ENCODE peak calls at places on chromosome 2, in four cellular contexts. H is thyroid gland, U is A549, I is transverse colon. S is an unnamed sample.

GRCh38 chr2:135093685-135094340 is 41.7 kb downstream of the RAB3GAP1 start:
- DNase-seq in H (no peak), U (no peak), I (no peak), S (no peak)

GRCh38 chr2:71560286-71561011 is 107.1 kb downstream of the DYSF start:
- DNase-seq in H (peak; percentile 75), U (no peak), I (no peak), S (no peak)

GRCh38 chr2:235149240-235149641 is 197.4 kb downstream of the SH3BP4 start:
- DNase-seq in H (no peak), U (no peak), I (no peak), S (no peak)

GRCh38 chr2:174681099-174681982 is 82.9 kb downstream of the CHRNA1 start:
- DNase-seq in H (no peak), U (peak; percentile 24), I (peak; percentile 15), S (peak; percentile 38)

GRCh38 chr2:106983305-106983704 is 97.3 kb upstream of the ST6GAL2 start:
- DNase-seq in H (no peak), U (no peak), I (no peak), S (no peak)

GRCh38 chr2:217612920-217613319 is 389.9 kb downstream of the TNS1 start:
- DNase-seq in H (no peak), U (no peak), I (no peak), S (no peak)

GRCh38 chr2:41928593-41928992 is 119.2 kb upstream of the PKDCC start:
- DNase-seq in H (no peak), U (peak; percentile 66), I (no peak), S (peak; percentile 78)

GRCh38 chr2:149329470-149330126 is 789 bp upstream of the LYPD6 start:
- DNase-seq in H (peak; percentile 57), U (peak; percentile 51), I (peak; percentile 59), S (peak; percentile 81)

GRCh38 chr2:239161711-239162140 is 239.1 kb downstream of the HDAC4 start:
- DNase-seq in H (no peak), U (no peak), I (no peak), S (no peak)

GRCh38 chr2:205752924-205753323 is 70.6 kb downstream of the NRP2 start:
- DNase-seq in H (no peak), U (no peak), I (no peak), S (no peak)

GRCh38 chr2:127569274-127570065 is 34.0 kb downstream of the MYO7B start:
- DNase-seq in H (no peak), U (no peak), I (no peak), S (peak; percentile 78)

GRCh38 chr2:48569433-48569832 is 39.5 kb downstream of the STON1 start:
- DNase-seq in H (no peak), U (no peak), I (no peak), S (no peak)

GRCh38 chr2:88090446-88091283 is 23.0 kb downstream of the SMYD1 start:
- DNase-seq in H (no peak), U (no peak), I (no peak), S (no peak)

GRCh38 chr2:46873632-46874068 is 42.0 kb downstream of the MCFD2 start:
- DNase-seq in H (peak; percentile 22), U (peak; percentile 99), I (peak; percentile 73), S (peak; percentile 97)

GRCh38 chr2:240926516-240927389 is 20.6 kb downstream of the CROCC2 start:
- DNase-seq in H (no peak), U (no peak), I (peak; percentile 8), S (no peak)

GRCh38 chr2:148483675-148484074 is 160.9 kb upstream of the EPC2 start:
- DNase-seq in H (no peak), U (no peak), I (no peak), S (no peak)

GRCh38 chr2:231411871-231412615 is 16.5 kb downstream of the B3GNT7 start:
- DNase-seq in H (peak; percentile 90), U (peak; percentile 67), I (peak; percentile 94), S (peak; percentile 83)

GRCh38 chr2:121338281-121338680 is 53.3 kb upstream of the TFCP2L1 start:
- DNase-seq in H (no peak), U (no peak), I (no peak), S (no peak)

GRCh38 chr2:232419245-232420072 is 12.8 kb downstream of the ALPG start:
- DNase-seq in H (peak; percentile 20), U (no peak), I (no peak), S (no peak)

GRCh38 chr2:42787424-42787787 is 5.0 kb downstream of the HAAO start:
- DNase-seq in H (no peak), U (no peak), I (no peak), S (no peak)

GRCh38 chr2:231613054-231613654 is 20.5 kb downstream of the TEX44 start:
- DNase-seq in H (no peak), U (no peak), I (no peak), S (no peak)

GRCh38 chr2:105261061-105261460 is 19.5 kb downstream of the GPR45 start:
- DNase-seq in H (no peak), U (no peak), I (no peak), S (no peak)

GRCh38 chr2:30979822-30980245 is 158.4 kb downstream of the GALNT14 start:
- DNase-seq in H (no peak), U (peak; percentile 41), I (no peak), S (peak; percentile 61)

GRCh38 chr2:42044939-42045338 is 2.9 kb upstream of the PKDCC start:
- DNase-seq in H (no peak), U (no peak), I (no peak), S (no peak)

GRCh38 chr2:42962521-42962953 is 170.2 kb upstream of the HAAO start:
- DNase-seq in H (no peak), U (no peak), I (no peak), S (no peak)

GRCh38 chr2:177692828-177693269 is 300.3 kb downstream of the AGPS start:
- DNase-seq in H (no peak), U (peak; percentile 46), I (no peak), S (no peak)

GRCh38 chr2:188897096-188897495 is 77.1 kb upstream of the COL3A1 start:
- DNase-seq in H (peak; percentile 71), U (no peak), I (no peak), S (no peak)

DNA sequence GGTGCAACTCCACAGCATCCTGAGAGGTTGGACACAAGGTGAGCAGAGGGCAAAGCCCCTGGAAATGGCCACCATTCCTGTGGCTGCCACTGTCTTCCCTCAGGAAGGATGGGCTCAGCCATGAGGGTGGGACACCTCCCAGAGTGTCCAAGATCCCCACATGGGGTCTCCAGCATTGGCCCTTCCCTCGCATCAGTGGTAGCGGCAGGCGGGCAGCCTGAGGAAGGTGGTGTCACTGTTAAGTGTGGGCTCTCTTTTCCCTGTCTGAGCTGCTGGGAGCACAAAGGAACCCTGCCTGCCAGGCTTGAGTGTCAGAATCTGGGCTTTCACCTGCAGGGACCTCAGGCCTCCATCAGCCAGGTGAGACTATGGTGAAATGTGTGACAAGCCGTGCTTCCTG is 47.6 kb downstream of the SP110 start:
- DNase-seq in H (no peak), U (no peak), I (no peak), S (no peak)
- TF ChIP-seq POLR2A in H (no peak), U (no peak), I (no peak), S (no peak)

GRCh38 chr2:73111300-73112025 is 1.3 kb downstream of the RAB11FIP5 start:
- DNase-seq in H (peak; percentile 41), U (peak; percentile 62), I (peak; percentile 55), S (peak; percentile 62)
- TF ChIP-seq POLR2A in H (no peak), U (no peak), I (peak; percentile 33), S (peak; percentile 23)

DNA sequence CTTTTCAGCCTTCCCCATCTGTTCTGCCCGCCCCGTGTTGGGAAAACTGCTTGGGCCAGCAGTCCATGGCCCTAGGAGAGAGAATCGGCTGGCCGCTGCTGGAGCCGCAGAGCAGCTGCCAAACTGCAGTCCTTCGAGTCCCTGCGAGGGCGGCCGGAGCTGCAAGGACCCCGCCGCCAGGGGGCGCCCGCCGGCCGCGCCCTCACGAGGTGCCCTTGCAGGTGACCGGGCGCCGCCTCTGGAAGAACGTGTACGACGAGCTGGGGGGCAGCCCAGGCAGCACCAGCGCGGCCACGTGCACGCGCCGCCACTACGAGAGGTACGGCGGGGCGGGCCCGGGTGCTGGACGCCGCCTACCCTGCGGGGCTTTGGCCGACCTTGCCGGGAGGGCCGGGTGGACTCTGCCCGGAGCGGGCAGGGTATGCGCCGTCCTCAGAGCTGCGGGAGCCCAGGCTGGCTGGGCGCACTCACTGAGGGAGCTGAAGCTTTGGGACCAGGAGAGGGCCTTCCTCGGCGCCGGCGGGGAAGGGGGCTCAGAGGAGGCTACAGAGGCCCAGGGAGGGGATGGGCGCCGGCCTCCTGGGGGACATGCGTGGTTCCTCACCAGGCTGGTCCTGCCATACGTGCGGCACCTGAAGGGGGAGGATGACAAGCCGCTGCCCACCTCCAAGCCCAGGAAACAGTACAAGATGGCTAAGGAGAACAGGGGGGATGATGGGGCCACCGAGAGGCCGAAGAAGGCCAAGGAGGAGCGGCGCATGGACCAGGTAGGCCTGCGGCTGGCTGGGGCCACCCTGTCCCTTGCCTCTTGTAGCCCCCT is 13.6 kb downstream of the ARID5A start:
- DNase-seq in H (peak; percentile 40), U (peak; percentile 51), I (no peak), S (no peak)
- TF ChIP-seq POLR2A in H (no peak), U (no peak), I (no peak), S (no peak)

GRCh38 chr2:44283116-44283666 is 7.9 kb downstream of the SLC3A1 start:
- DNase-seq in H (no peak), U (no peak), I (no peak), S (no peak)

GRCh38 chr2:44286119-44286883 is 11.0 kb downstream of the SLC3A1 start:
- DNase-seq in H (no peak), U (no peak), I (no peak), S (no peak)

GRCh38 chr2:44290271-44290670 is 15.0 kb downstream of the SLC3A1 start:
- DNase-seq in H (no peak), U (no peak), I (no peak), S (no peak)

GRCh38 chr2:44285237-44285636 is 10.0 kb downstream of the SLC3A1 start:
- DNase-seq in H (no peak), U (no peak), I (peak; percentile 12), S (no peak)

DNA sequence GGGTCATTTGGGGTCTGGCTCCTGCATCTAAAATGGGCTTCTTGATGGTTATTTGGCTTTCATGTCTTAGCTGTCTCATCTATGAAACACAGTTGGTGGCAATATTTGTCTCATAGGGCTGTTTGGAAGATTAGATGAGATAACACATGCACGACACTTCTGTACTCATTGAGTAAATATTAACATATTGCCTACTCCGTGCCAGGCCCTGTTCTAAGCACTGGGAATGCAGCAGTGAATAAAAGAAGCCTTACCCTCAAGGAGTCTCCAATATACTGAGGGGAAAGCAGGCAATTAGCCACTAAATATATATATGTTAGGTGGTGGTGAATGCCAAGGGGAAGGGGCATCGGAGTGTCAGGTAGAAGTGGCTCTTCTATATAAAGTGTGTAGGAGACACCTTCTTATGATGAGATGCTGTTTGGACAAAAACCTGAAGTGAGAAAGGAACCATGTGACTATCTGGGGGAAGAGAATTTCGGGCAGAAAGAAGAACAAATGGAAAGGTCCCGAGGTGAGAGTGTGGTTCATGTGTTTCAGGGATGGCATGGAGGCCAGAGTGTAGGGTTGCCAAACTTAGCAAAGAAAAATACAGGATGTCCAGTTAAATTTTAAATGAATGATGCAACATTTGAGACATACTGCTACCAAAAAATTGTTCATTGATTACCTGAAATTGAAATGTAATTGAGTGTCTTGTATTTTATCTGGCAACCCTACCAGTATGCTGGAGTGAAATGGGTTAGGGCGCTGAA is 11.8 kb downstream of the SLC3A1 start:
- DNase-seq in H (no peak), U (no peak), I (no peak), S (no peak)
- TF ChIP-seq POLR2A in H (no peak), U (no peak), I (no peak), S (no peak)